ENCODE peak calls at places on chromosome 9, in eight cellular contexts. S is GM20000, O is brain microvascular endothelial cell, W is GM10248, M is Calu3, Q is fibroblast of pulmonary artery, P is cardiac muscle cell, F is OCI-LY7. Y is an unnamed sample.

GRCh38 chr9:101468116-101468515 is 32.5 kb upstream of the ALDOB start:
- DNase-seq in S (no peak), O (no peak), W (no peak), M (no peak), Q (no peak), P (no peak), F (no peak), Y (no peak)

GRCh38 chr9:98644011-98644410 is 64.7 kb downstream of the GABBR2 start:
- DNase-seq in S (no peak), O (no peak), W (no peak), M (no peak), Q (no peak), P (no peak), F (no peak), Y (no peak)

GRCh38 chr9:3894764-3895163 is 369.0 kb upstream of the RFX3 start:
- DNase-seq in S (no peak), O (peak), W (no peak), M (no peak), Q (peak), P (no peak), F (no peak), Y (peak)

GRCh38 chr9:31776471-31776870 is 608.0 kb upstream of the ACO1 start:
- DNase-seq in S (no peak), O (no peak), W (no peak), M (no peak), Q (peak), P (no peak), F (no peak), Y (no peak)

GRCh38 chr9:116951588-116952433 is 264.7 kb downstream of the TRIM32 start:
- DNase-seq in S (peak), O (peak), W (peak), M (no peak), Q (peak), P (no peak), F (no peak), Y (peak)

GRCh38 chr9:35470894-35471293 is 19.0 kb upstream of the RUSC2 start:
- DNase-seq in S (no peak), O (peak), W (no peak), M (no peak), Q (peak), P (no peak), F (no peak), Y (peak)

GRCh38 chr9:76729116-76729515 is 35.1 kb upstream of the PCA3 start:
- DNase-seq in S (no peak), O (no peak), W (no peak), M (no peak), Q (no peak), P (no peak), F (no peak), Y (no peak)

GRCh38 chr9:95126739-95127138 is 190.8 kb downstream of the FANCC start:
- DNase-seq in S (no peak), O (no peak), W (no peak), M (no peak), Q (no peak), P (no peak), F (no peak), Y (no peak)

GRCh38 chr9:109886617-109887016 is 106.6 kb downstream of the PALM2AKAP2 start:
- DNase-seq in S (no peak), O (no peak), W (no peak), M (no peak), Q (no peak), P (no peak), F (no peak), Y (no peak)

GRCh38 chr9:29393064-29393463 is 1819.8 kb upstream of the C9orf72 start:
- DNase-seq in S (no peak), O (no peak), W (no peak), M (no peak), Q (peak), P (no peak), F (no peak), Y (no peak)

GRCh38 chr9:130938652-130939404 is at the start of gene FIBCD1:
- DNase-seq in S (peak), O (no peak), W (peak), M (peak), Q (no peak), P (peak), F (peak), Y (no peak)

GRCh38 chr9:78405461-78405860 is 108.5 kb downstream of the PSAT1 start:
- DNase-seq in S (no peak), O (no peak), W (no peak), M (no peak), Q (no peak), P (no peak), F (no peak), Y (no peak)

GRCh38 chr9:106403081-106403480 is 459.9 kb upstream of the ZNF462 start:
- DNase-seq in S (no peak), O (peak), W (no peak), M (no peak), Q (peak), P (no peak), F (no peak), Y (peak)

GRCh38 chr9:134187821-134188420 is 23.6 kb upstream of the RNU6ATAC start:
- DNase-seq in S (no peak), O (no peak), W (no peak), M (no peak), Q (no peak), P (no peak), F (no peak), Y (no peak)

GRCh38 chr9:129058965-129059795 is 21.7 kb upstream of the DOLPP1 start:
- DNase-seq in S (no peak), O (peak), W (no peak), M (no peak), Q (peak), P (no peak), F (no peak), Y (peak)

GRCh38 chr9:136977223-136978072 is at the start of gene PTGDS:
- DNase-seq in S (no peak), O (no peak), W (no peak), M (no peak), Q (peak), P (no peak), F (no peak), Y (no peak)

GRCh38 chr9:85640425-85640824 is 101.3 kb downstream of the AGTPBP1 start:
- DNase-seq in S (no peak), O (no peak), W (no peak), M (no peak), Q (no peak), P (no peak), F (no peak), Y (no peak)

GRCh38 chr9:111501648-111502047 is 17.5 kb upstream of the ECPAS start:
- DNase-seq in S (no peak), O (no peak), W (no peak), M (no peak), Q (no peak), P (no peak), F (no peak), Y (no peak)

GRCh38 chr9:77215874-77216273 is 38.5 kb downstream of the VPS13A start:
- DNase-seq in S (no peak), O (no peak), W (no peak), M (no peak), Q (peak), P (peak), F (peak), Y (no peak)

GRCh38 chr9:109945571-109945970 is 165.6 kb downstream of the PALM2AKAP2 start:
- DNase-seq in S (no peak), O (no peak), W (no peak), M (no peak), Q (no peak), P (no peak), F (no peak), Y (no peak)

GRCh38 chr9:8179381-8180053 is 379.9 kb upstream of the DMAC1 start:
- DNase-seq in S (no peak), O (no peak), W (no peak), M (no peak), Q (no peak), P (no peak), F (no peak), Y (no peak)

GRCh38 chr9:19138084-19138483 is 10.8 kb upstream of the PLIN2 start:
- DNase-seq in S (no peak), O (no peak), W (no peak), M (no peak), Q (no peak), P (no peak), F (peak), Y (no peak)

GRCh38 chr9:129887210-129888084 is 52.2 kb downstream of the USP20 start:
- DNase-seq in S (no peak), O (peak), W (no peak), M (no peak), Q (peak), P (no peak), F (peak), Y (peak)

GRCh38 chr9:113781381-113781780 is 94.7 kb upstream of the ZNF618 start:
- DNase-seq in S (no peak), O (no peak), W (no peak), M (no peak), Q (no peak), P (no peak), F (no peak), Y (no peak)

GRCh38 chr9:97993000-97993399 is 9.9 kb downstream of the ANP32B start:
- DNase-seq in S (no peak), O (no peak), W (no peak), M (no peak), Q (no peak), P (no peak), F (peak), Y (no peak)

GRCh38 chr9:15529566-15530324 is 19.0 kb upstream of the PSIP1 start:
- DNase-seq in S (peak), O (no peak), W (peak), M (no peak), Q (no peak), P (no peak), F (no peak), Y (no peak)

GRCh38 chr9:86990276-86990675 is 43.0 kb upstream of the GAS1 start:
- DNase-seq in S (no peak), O (no peak), W (no peak), M (no peak), Q (peak), P (no peak), F (no peak), Y (no peak)

GRCh38 chr9:115627511-115627910 is 509.6 kb upstream of the TNC start:
- DNase-seq in S (no peak), O (no peak), W (no peak), M (no peak), Q (no peak), P (no peak), F (no peak), Y (no peak)

GRCh38 chr9:28866951-28867350 is 1293.7 kb upstream of the C9orf72 start:
- DNase-seq in S (no peak), O (no peak), W (no peak), M (no peak), Q (peak), P (no peak), F (no peak), Y (no peak)

GRCh38 chr9:121593066-121593465 is 58.4 kb upstream of the DAB2IP start:
- DNase-seq in S (no peak), O (no peak), W (no peak), M (no peak), Q (no peak), P (no peak), F (no peak), Y (no peak)

GRCh38 chr9:107948086-107948485 is 458.5 kb upstream of the KLF4 start:
- DNase-seq in S (no peak), O (no peak), W (no peak), M (no peak), Q (no peak), P (no peak), F (no peak), Y (no peak)

GRCh38 chr9:15147471-15147870 is 159.5 kb downstream of the TTC39B start:
- DNase-seq in S (no peak), O (no peak), W (no peak), M (no peak), Q (no peak), P (no peak), F (no peak), Y (no peak)

GRCh38 chr9:121984726-121985402 is 108.2 kb downstream of the TTLL11 start:
- DNase-seq in S (no peak), O (peak), W (no peak), M (no peak), Q (peak), P (no peak), F (no peak), Y (peak)

DNA sequence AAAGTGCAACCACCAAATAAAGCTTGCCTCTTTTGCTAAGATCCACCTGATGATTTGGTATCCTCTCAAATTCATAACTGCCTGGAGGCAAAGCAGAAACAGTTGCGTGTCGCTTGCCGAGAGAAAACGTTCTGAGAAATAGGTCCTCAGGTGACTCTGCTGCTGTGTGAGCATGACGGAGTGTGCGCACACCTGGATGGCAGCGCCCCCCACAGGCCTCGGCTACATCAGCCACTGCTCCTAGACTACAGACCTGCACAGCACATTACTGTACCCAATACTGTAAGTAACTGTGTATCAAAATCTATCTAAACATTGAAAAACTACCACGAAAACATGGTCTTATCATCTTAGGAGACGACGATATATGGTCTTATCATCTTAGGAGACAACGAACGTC is 87.4 kb downstream of the CAMSAP1 start:
- DNase-seq in S (no peak), O (no peak), W (no peak), M (no peak), Q (no peak), P (no peak), F (no peak), Y (no peak)
- TF ChIP-seq CTCF in S (no peak), O (peak), W (no peak), M (no peak), Q (no peak), P (no peak), F (peak), Y (peak)

GRCh38 chr9:93301291-93301811 is 117.4 kb downstream of the WNK2 start:
- DNase-seq in S (peak), O (no peak), W (peak), M (no peak), Q (no peak), P (no peak), F (peak), Y (no peak)

GRCh38 chr9:93303806-93304573 is 120.1 kb downstream of the WNK2 start:
- DNase-seq in S (peak), O (no peak), W (peak), M (no peak), Q (no peak), P (no peak), F (no peak), Y (no peak)

GRCh38 chr9:93303258-93303771 is 119.4 kb downstream of the WNK2 start:
- DNase-seq in S (peak), O (no peak), W (peak), M (no peak), Q (no peak), P (no peak), F (no peak), Y (no peak)

GRCh38 chr9:93301911-93302525 is 118.1 kb downstream of the WNK2 start:
- DNase-seq in S (no peak), O (no peak), W (peak), M (no peak), Q (no peak), P (no peak), F (no peak), Y (no peak)

GRCh38 chr9:93302586-93303257 is 118.8 kb downstream of the WNK2 start:
- DNase-seq in S (peak), O (peak), W (peak), M (peak), Q (peak), P (peak), F (peak), Y (peak)
- TF ChIP-seq CTCF in S (peak), O (peak), W (peak), M (peak), Q (peak), P (peak), F (peak), Y (peak)

DNA sequence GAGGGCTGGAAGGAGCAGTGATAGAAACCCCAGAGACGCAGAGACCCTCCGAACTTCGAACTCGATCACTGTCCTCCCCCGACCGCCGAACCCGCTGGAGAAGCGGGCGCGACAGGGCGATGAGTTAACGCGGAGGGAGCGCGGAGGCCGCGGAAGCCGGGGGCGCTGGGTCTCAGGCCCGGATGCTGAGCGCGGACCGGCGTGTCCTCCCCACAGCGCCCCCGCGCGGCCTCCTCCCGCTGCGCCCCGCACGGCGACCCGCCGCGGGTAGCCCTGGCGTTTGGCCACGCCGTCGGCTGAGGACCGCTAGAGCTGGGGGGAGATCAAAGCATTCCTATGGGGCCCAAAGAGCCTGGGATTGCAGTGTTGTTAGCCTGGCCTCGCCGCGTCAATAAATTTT is 7.7 kb upstream of the DMRT2 start:
- DNase-seq in S (no peak), O (no peak), W (no peak), M (no peak), Q (no peak), P (peak), F (no peak), Y (no peak)
- TF ChIP-seq CTCF in S (no peak), O (no peak), W (no peak), M (no peak), Q (no peak), P (peak), F (no peak), Y (no peak)

DNA sequence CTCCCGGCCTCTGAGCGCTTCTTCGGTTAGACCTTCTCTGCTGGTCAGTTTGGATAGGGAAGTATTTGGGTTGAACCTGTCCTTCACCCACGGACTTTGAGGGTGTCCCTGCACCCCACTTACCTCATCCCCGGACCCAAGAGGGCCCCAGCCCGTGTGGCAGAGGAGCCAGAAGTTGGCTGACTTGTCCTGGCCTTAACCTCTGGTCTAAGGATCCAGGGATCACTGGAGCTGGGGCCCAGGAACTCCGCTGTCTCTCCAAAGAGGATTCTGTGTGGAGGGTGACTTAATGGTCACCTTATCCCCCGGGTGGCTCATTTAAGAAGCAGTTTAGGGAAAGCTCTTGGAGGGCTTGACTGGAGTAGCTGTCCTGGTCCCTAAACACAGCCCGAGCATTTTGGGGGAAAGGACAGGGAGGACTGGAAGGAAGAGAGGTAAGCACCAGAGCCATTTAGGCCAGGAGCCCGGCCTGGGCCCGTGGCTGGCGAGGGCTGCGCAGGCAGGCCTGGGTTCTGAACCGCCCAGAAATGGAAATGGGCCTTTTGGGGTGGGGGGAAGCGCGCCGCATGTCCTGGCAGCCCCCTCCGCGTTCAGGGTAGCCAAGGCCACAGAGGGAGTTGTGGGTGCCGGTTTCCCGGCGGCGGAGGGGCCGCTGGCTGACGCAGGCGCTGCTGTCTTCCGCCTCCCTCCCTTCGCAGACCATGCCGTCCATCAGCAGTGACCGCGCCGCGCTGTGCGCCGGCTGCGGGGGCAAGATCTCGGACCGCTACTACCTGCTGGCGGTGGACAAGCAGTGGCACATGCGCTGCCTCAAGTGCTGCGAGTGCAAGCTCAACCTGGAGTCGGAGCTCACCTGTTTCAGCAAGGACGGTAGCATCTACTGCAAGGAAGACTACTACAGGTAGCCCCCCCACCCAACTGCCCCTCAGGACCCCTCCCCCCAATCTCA is 2.0 kb downstream of the LHX2 start:
- DNase-seq in S (no peak), O (no peak), W (no peak), M (no peak), Q (no peak), P (no peak), F (no peak), Y (no peak)
- TF ChIP-seq CTCF in S (no peak), O (no peak), W (no peak), M (no peak), Q (no peak), P (no peak), F (no peak), Y (no peak)

DNA sequence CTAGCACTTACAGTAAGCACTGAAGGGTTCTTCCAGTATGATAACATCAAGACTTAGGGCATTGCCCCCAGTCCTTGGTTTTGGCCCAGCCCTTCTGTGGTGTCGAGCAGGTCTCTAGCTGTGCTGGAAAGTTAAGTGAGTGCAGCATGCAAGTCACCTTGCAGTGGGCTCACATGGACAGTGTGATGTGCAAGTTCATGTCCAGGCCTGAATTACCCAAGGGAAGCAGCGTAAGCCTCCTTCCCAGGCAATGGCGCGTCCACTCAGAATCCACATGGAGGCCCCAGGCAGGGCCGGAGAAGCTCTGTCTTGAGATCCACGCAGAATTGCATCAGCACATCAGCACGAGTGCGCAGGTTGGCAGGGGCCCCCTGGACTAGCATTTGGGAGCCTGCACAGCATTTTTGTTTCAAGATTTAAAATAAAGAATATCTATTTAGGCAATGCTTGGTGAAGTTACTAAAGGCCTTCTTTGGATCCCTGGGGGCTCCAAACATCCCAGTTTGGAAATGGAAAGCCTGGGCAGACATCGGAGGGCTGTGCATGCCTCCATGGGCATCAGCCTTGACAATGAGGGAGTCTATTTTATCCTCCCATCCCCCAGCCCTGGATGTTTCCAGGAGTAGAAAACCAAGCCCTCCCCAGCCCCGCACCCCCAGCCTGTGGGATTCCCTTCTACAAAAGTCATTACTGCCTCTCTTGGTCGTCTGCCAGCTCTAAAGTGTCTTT is 108.3 kb upstream of the ALDH1B1 start:
- DNase-seq in S (no peak), O (no peak), W (no peak), M (no peak), Q (no peak), P (no peak), F (no peak), Y (no peak)
- TF ChIP-seq CTCF in S (no peak), O (no peak), W (no peak), M (no peak), Q (no peak), P (no peak), F (no peak), Y (no peak)